ENCODE peak calls at places on chromosomes 1 and 21, in ten cellular contexts. W is activated CD4-positive, alpha-beta T cell treated with anti-CD3 and anti-CD28 coated beads for 4 hours; B is A549; F is left kidney; T is effector CD4-positive, alpha-beta T cell; E is progenitor cell of endocrine pancreas; Q is M059J; A is non-pigmented ciliary epithelial cell; O is AG08396; X is mesendoderm. G is an unnamed sample.

GRCh38 chr1:93749487-93749886 is 67.8 kb upstream of the BCAR3 start:
- DNase-seq in W (no peak), B (no peak), F (no peak), T (no peak), E (no peak), Q (no peak), A (no peak), O (no peak), X (no peak), G (no peak)

GRCh38 chr1:46595127-46595526 is 8.9 kb downstream of the MKNK1 start:
- DNase-seq in W (no peak), B (no peak), F (no peak), T (no peak), E (no peak), Q (no peak), A (no peak), O (no peak), X (no peak), G (no peak)

GRCh38 chr1:151511636-151512215 is 539 bp downstream of the CGN start:
- DNase-seq in W (peak), B (peak), F (peak), T (peak), E (peak), Q (peak), A (no peak), O (no peak), X (peak), G (peak)

GRCh38 chr1:54227091-54227602 is 27.2 kb downstream of the MRPL37 start:
- DNase-seq in W (no peak), B (peak), F (peak), T (no peak), E (no peak), Q (peak), A (no peak), O (peak), X (no peak), G (no peak)

GRCh38 chr1:201221201-201221846 is 30.7 kb downstream of the IGFN1 start:
- DNase-seq in W (no peak), B (no peak), F (no peak), T (no peak), E (no peak), Q (no peak), A (no peak), O (no peak), X (no peak), G (peak)

GRCh38 chr1:59379028-59379728 is 82.3 kb downstream of the FGGY start:
- DNase-seq in W (no peak), B (no peak), F (no peak), T (no peak), E (no peak), Q (no peak), A (no peak), O (no peak), X (no peak), G (no peak)

GRCh38 chr1:32623775-32624174 is 26.6 kb downstream of the ZBTB8OS start:
- DNase-seq in W (peak), B (no peak), F (no peak), T (no peak), E (no peak), Q (no peak), A (no peak), O (no peak), X (no peak), G (peak)

GRCh38 chr1:165793951-165794350 is 25.3 kb upstream of the TMCO1 start:
- DNase-seq in W (no peak), B (no peak), F (no peak), T (no peak), E (no peak), Q (peak), A (no peak), O (no peak), X (no peak), G (no peak)

GRCh38 chr1:98653186-98653585 is 8.3 kb upstream of the SNX7 start:
- DNase-seq in W (no peak), B (no peak), F (no peak), T (no peak), E (no peak), Q (no peak), A (no peak), O (no peak), X (no peak), G (no peak)

GRCh38 chr1:100448371-100448770 is 89.6 kb upstream of the GPR88 start:
- DNase-seq in W (no peak), B (no peak), F (no peak), T (no peak), E (no peak), Q (no peak), A (no peak), O (no peak), X (no peak), G (no peak)

GRCh38 chr1:9317591-9318331 is 25.1 kb downstream of the SPSB1 start:
- DNase-seq in W (no peak), B (no peak), F (no peak), T (no peak), E (no peak), Q (peak), A (no peak), O (no peak), X (no peak), G (peak)

GRCh38 chr1:53180226-53180625 is 16.4 kb upstream of the CPT2 start:
- DNase-seq in W (no peak), B (no peak), F (no peak), T (no peak), E (no peak), Q (no peak), A (peak), O (no peak), X (no peak), G (no peak)

GRCh38 chr1:88998716-88999115 is 6.3 kb upstream of the KYAT3 start:
- DNase-seq in W (no peak), B (peak), F (peak), T (peak), E (no peak), Q (peak), A (no peak), O (peak), X (peak), G (no peak)

GRCh38 chr1:47207811-47208373 is 18.1 kb upstream of the PDZK1IP1 start:
- DNase-seq in W (no peak), B (no peak), F (no peak), T (no peak), E (no peak), Q (no peak), A (no peak), O (no peak), X (no peak), G (no peak)

GRCh38 chr1:34762474-34763141 is 3.1 kb downstream of the GJB4 start:
- DNase-seq in W (no peak), B (no peak), F (no peak), T (no peak), E (no peak), Q (peak), A (no peak), O (no peak), X (no peak), G (no peak)

GRCh38 chr21:35932232-35932911 is 128.0 kb downstream of the SETD4 start:
- DNase-seq in W (peak), B (no peak), F (peak), T (no peak), E (no peak), Q (peak), A (peak), O (peak), X (no peak), G (no peak)

GRCh38 chr1:171984850-171985485 is 143.7 kb downstream of the DNM3 start:
- DNase-seq in W (peak), B (peak), F (peak), T (no peak), E (no peak), Q (peak), A (no peak), O (peak), X (peak), G (no peak)

GRCh38 chr1:155607708-155608107 is 2.3 kb upstream of the MSTO1 start:
- DNase-seq in W (no peak), B (no peak), F (no peak), T (no peak), E (no peak), Q (peak), A (no peak), O (no peak), X (no peak), G (no peak)

GRCh38 chr1:54016343-54017282 is 1.4 kb downstream of the LDLRAD1 start:
- DNase-seq in W (no peak), B (peak), F (no peak), T (no peak), E (no peak), Q (peak), A (no peak), O (peak), X (peak), G (no peak)

GRCh38 chr1:225768662-225769426 is 8.8 kb upstream of the SRP9 start:
- DNase-seq in W (no peak), B (no peak), F (peak), T (no peak), E (no peak), Q (no peak), A (no peak), O (no peak), X (peak), G (no peak)

GRCh38 chr1:107782192-107782845 is 182.7 kb downstream of the VAV3 start:
- DNase-seq in W (peak), B (peak), F (peak), T (peak), E (peak), Q (peak), A (peak), O (peak), X (peak), G (peak)

GRCh38 chr1:96538001-96538649 is 183.5 kb upstream of the PTBP2 start:
- DNase-seq in W (no peak), B (no peak), F (peak), T (no peak), E (no peak), Q (peak), A (no peak), O (peak), X (peak), G (no peak)

GRCh38 chr21:43370091-43370658 is 56.8 kb downstream of the SIK1 start:
- DNase-seq in W (no peak), B (no peak), F (peak), T (no peak), E (no peak), Q (peak), A (no peak), O (no peak), X (no peak), G (no peak)

GRCh38 chr1:214276786-214277185 is 4.2 kb upstream of the SMYD2 start:
- DNase-seq in W (no peak), B (no peak), F (no peak), T (no peak), E (no peak), Q (no peak), A (no peak), O (no peak), X (no peak), G (no peak)

GRCh38 chr1:48960304-48960703 is 183.6 kb upstream of the BEND5 start:
- DNase-seq in W (no peak), B (no peak), F (no peak), T (no peak), E (no peak), Q (no peak), A (no peak), O (no peak), X (no peak), G (no peak)

GRCh38 chr1:65001238-65001792 is 35.0 kb upstream of the JAK1 start:
- DNase-seq in W (peak), B (no peak), F (peak), T (peak), E (no peak), Q (no peak), A (no peak), O (peak), X (peak), G (peak)

GRCh38 chr21:43315244-43316137 is 111.4 kb downstream of the SIK1 start:
- DNase-seq in W (no peak), B (no peak), F (no peak), T (no peak), E (no peak), Q (no peak), A (no peak), O (no peak), X (no peak), G (no peak)

GRCh38 chr1:14810631-14811325 is 212.3 kb downstream of the KAZN start:
- DNase-seq in W (no peak), B (no peak), F (peak), T (no peak), E (no peak), Q (peak), A (no peak), O (no peak), X (no peak), G (no peak)

GRCh38 chr1:19811206-19811851 is 3.8 kb downstream of the RNF186 start:
- DNase-seq in W (peak), B (peak), F (peak), T (peak), E (no peak), Q (peak), A (no peak), O (peak), X (peak), G (peak)

GRCh38 chr1:201903135-201903534 is 14.4 kb downstream of the SHISA4 start:
- DNase-seq in W (no peak), B (no peak), F (no peak), T (no peak), E (no peak), Q (peak), A (no peak), O (peak), X (peak), G (no peak)

GRCh38 chr1:6308449-6308848 is 47.6 kb upstream of the GPR153 start:
- DNase-seq in W (no peak), B (no peak), F (no peak), T (no peak), E (no peak), Q (no peak), A (no peak), O (no peak), X (no peak), G (no peak)

GRCh38 chr1:117664314-117664713 is 58.5 kb downstream of the TENT5C start:
- DNase-seq in W (peak), B (no peak), F (no peak), T (peak), E (no peak), Q (peak), A (no peak), O (no peak), X (no peak), G (peak)

GRCh38 chr1:69246109-69246508 is 321.6 kb upstream of the LRRC7 start:
- DNase-seq in W (no peak), B (no peak), F (peak), T (no peak), E (no peak), Q (no peak), A (no peak), O (no peak), X (peak), G (no peak)

G was measured in stimulated activated CD4-positive, alpha-beta T cell treated with anti-CD3 and anti-CD28 coated beads, Interleukin-2, amount 100 ng/mL, for 24 hours.